ENCODE peak calls at places on chromosomes 13 and 19, in ten cellular contexts. K is heart right ventricle; L is CD4-positive, CD25-positive, alpha-beta regulatory T cell; E is cardiac muscle cell; F is tibial nerve; N is neuronal stem cell; J is sigmoid colon; P is breast epithelium; B is stomach; M is SJSA1. I is an unnamed sample.

GRCh38 chr13:113064534-113065405 is 40.8 kb upstream of the F7 start:
- DNase-seq in K (peak; percentile 8), L (no peak), E (no peak), F (no peak), N (no peak), J (no peak), P (no peak), B (no peak), M (peak; percentile 56), I (no peak)

GRCh38 chr13:94192576-94192975 is 286.9 kb downstream of the DCT start:
- DNase-seq in K (no peak), L (no peak), E (peak; percentile 30), F (peak; percentile 30), N (peak; percentile 29), J (no peak), P (no peak), B (no peak), M (no peak), I (peak; percentile 24)

GRCh38 chr13:97254809-97255208 is 32.7 kb downstream of the MBNL2 start:
- DNase-seq in K (no peak), L (no peak), E (no peak), F (no peak), N (no peak), J (no peak), P (no peak), B (no peak), M (no peak), I (no peak)

GRCh38 chr13:47420012-47420411 is 523.2 kb upstream of the HTR2A start:
- DNase-seq in K (no peak), L (no peak), E (no peak), F (no peak), N (no peak), J (no peak), P (no peak), B (no peak), M (no peak), I (no peak)

GRCh38 chr13:107043016-107043957 is 475.4 kb upstream of the ARGLU1 start:
- DNase-seq in K (no peak), L (no peak), E (no peak), F (no peak), N (no peak), J (no peak), P (no peak), B (no peak), M (peak; percentile 89), I (no peak)

GRCh38 chr19:46551175-46551574 is 50.0 kb upstream of the CALM3 start:
- DNase-seq in K (no peak), L (no peak), E (no peak), F (no peak), N (no peak), J (no peak), P (no peak), B (no peak), M (no peak), I (no peak)

GRCh38 chr13:38577048-38577447 is 109.8 kb upstream of the FREM2 start:
- DNase-seq in K (no peak), L (no peak), E (peak; percentile 82), F (no peak), N (no peak), J (no peak), P (no peak), B (no peak), M (no peak), I (no peak)

GRCh38 chr13:77733674-77734073 is 36.2 kb downstream of the SLAIN1 start:
- DNase-seq in K (no peak), L (no peak), E (no peak), F (no peak), N (no peak), J (no peak), P (no peak), B (no peak), M (no peak), I (no peak)

GRCh38 chr19:17539288-17540117 is 15.9 kb upstream of the COLGALT1 start:
- DNase-seq in K (peak; percentile 96), L (peak; percentile 95), E (peak; percentile 87), F (peak; percentile 99), N (peak; percentile 95), J (peak; percentile 98), P (peak; percentile 92), B (peak; percentile 90), M (peak; percentile 97), I (peak; percentile 90)

GRCh38 chr13:33865945-33866344 is 48.0 kb downstream of the RFC3 start:
- DNase-seq in K (no peak), L (no peak), E (no peak), F (no peak), N (no peak), J (no peak), P (no peak), B (no peak), M (no peak), I (no peak)

GRCh38 chr19:9295411-9295849 is 14.2 kb downstream of the ZNF699 start:
- DNase-seq in K (no peak), L (no peak), E (no peak), F (no peak), N (no peak), J (no peak), P (no peak), B (no peak), M (no peak), I (no peak)

DNA sequence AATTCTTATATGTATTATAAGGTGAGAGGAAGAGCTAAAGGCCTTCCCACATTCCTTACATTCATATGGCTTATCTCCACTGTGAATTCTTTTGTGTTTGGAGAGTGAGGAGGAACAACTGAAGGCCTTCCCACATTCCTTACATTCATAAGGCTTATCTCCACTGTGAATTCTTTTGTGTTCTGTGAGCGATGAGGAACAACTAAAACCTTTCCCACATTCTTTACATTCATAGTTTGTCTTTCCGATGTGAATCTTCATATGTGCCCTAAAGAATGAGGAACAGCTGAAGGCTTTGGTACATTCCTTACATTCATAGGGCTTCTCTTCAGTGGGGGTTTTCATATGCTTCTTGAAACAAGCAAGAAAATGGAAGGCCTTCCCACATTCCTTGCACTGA is 13.3 kb downstream of the ZNF699 start:
- DNase-seq in K (no peak), L (no peak), E (no peak), F (no peak), N (no peak), J (no peak), P (no peak), B (no peak), M (no peak), I (no peak)
- H3K9me3 ChIP-seq in K (peaks cover 100% of the 10 kb centered on the region), L (peaks cover 86% of the 10 kb centered on the region), E (peaks cover 2% of the 10 kb centered on the region), F (peaks cover 8% of the 10 kb centered on the region), N (peaks cover 40% of the 10 kb centered on the region), J (peaks cover 82% of the 10 kb centered on the region), P (peaks cover 100% of the 10 kb centered on the region), B (peaks cover 92% of the 10 kb centered on the region), M (peaks cover 43% of the 10 kb centered on the region), I (peaks cover 5% of the 10 kb centered on the region)

GRCh38 chr13:111640476-111640875 is 320.0 kb downstream of the TEX29 start:
- DNase-seq in K (no peak), L (no peak), E (no peak), F (no peak), N (no peak), J (no peak), P (no peak), B (no peak), M (no peak), I (no peak)

GRCh38 chr13:111638233-111638632 is 317.8 kb downstream of the TEX29 start:
- DNase-seq in K (no peak), L (no peak), E (no peak), F (no peak), N (no peak), J (no peak), P (no peak), B (no peak), M (peak; percentile 28), I (no peak)

GRCh38 chr13:111642156-111642767 is 321.8 kb downstream of the TEX29 start:
- DNase-seq in K (no peak), L (no peak), E (no peak), F (no peak), N (no peak), J (no peak), P (no peak), B (no peak), M (no peak), I (no peak)

GRCh38 chr13:111639196-111639705 is 318.8 kb downstream of the TEX29 start:
- DNase-seq in K (no peak), L (no peak), E (no peak), F (no peak), N (no peak), J (no peak), P (no peak), B (no peak), M (no peak), I (no peak)

DNA sequence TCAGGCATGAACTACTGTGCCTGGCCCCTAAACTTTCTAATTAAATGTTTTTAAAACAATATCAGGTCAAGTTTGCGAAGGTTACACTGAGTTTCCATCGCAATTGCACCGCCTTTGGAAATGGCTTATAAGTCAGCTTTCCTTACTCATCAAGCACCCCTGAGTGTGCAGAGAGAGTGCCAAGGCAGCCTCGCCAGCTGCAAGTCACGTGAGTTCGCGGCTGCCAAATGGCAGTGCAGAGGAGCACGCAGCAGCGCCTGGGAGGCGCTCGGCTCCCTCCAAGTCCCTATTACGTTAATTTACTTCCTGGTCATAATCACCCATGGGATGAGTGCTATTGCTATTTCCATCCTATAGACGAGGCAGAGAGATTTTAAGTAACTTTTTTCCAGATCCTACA is 319.6 kb downstream of the TEX29 start:
- DNase-seq in K (peak; percentile 34), L (no peak), E (no peak), F (no peak), N (no peak), J (no peak), P (no peak), B (no peak), M (no peak), I (no peak)
- H3K27ac ChIP-seq in K (no peak overlapping the region), L (no peak overlapping the region), E (no peak overlapping the region), F (no peak overlapping the region), N (no peak overlapping the region), J (no peak overlapping the region), P (no peak overlapping the region), B (no peak overlapping the region), M (no peak overlapping the region), I (no peak overlapping the region)

GRCh38 chr19:51873097-51873496 is 14.7 kb downstream of the ZNF577 start:
- DNase-seq in K (no peak), L (no peak), E (no peak), F (no peak), N (no peak), J (no peak), P (no peak), B (no peak), M (no peak), I (no peak)
- H3K9me3 ChIP-seq in K (peaks cover 74% of the 10 kb centered on the region), L (peaks cover 83% of the 10 kb centered on the region), E (peaks cover 4% of the 10 kb centered on the region), F (no peaks in the 10 kb centered on the region), N (peaks cover 53% of the 10 kb centered on the region), J (peaks cover 43% of the 10 kb centered on the region), P (peaks cover 99% of the 10 kb centered on the region), B (peaks cover 90% of the 10 kb centered on the region), M (peaks cover 34% of the 10 kb centered on the region), I (peaks cover 13% of the 10 kb centered on the region)

DNA sequence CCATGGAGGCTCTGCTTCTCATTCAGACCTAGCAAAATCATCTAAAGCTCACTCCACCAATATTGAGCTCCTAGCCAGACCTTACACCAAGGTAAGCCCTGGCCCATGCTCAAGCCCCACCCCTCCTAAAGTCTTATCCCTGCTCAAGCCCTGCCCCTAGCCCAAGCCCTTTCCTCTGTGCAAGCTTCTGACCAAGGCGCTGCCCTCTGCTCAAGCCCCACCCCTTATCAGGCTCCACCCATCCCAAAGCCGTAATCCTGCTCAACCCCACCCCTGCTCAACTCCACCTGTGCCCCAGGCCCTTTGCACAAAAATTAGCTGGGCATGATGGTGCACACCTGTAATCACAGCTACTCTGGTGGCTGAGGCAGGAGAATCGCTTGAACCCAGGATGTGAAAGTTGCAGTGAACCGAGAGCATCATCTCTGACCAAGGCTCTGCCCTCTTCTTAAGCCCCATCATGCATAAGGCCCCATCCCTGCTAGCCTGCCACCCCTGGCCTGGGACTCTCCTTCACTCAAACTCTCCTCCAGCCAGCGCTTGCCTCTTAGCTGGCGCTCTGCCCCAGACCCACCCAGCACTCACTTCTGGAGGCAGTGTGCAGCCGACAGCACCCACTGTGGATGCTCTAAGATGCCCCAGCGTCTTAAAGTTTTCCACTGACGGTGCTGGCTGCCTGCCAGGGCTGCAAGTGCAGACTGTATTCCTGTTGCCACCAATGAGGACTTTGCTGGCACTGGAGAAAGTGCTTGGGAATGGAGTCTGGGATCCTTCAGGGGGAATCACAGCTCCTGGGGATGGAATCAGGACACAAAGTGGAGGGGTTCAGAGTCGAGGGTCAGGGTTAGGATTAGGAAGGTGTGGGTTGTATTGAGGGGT is 16.5 kb downstream of the KLK4 start:
- DNase-seq in K (no peak), L (no peak), E (no peak), F (no peak), N (no peak), J (peak; percentile 84), P (no peak), B (no peak), M (no peak), I (no peak)
- H3K27ac ChIP-seq in K (no peak overlapping the region), L (no peak overlapping the region), E (no peak overlapping the region), F (no peak overlapping the region), N (no peak overlapping the region), J (no peak overlapping the region), P (no peak overlapping the region), B (no peak overlapping the region), M (no peak overlapping the region), I (no peak overlapping the region)